ENCODE peak calls at places on chromosomes 7 and 10, in six cellular contexts. U is GM12878, H is HepG2, G is A549, S is endothelial cell of umbilical vein, D is K562. X is an unnamed sample.

GRCh38 chr10:59561397-59562121 is 148.1 kb downstream of the SLC16A9 start:
- DNase-seq in H (no peak), U (no peak), G (no peak), D (no peak), S (peak), X (no peak)

GRCh38 chr10:70672993-70673928 is 955 bp downstream of the ADAMTS14 start:
- DNase-seq in D (peak), H (no peak), U (no peak), G (peak), S (no peak), X (no peak)

GRCh38 chr7:3095046-3095445 is 51.4 kb upstream of the CARD11 start:
- DNase-seq in G (no peak), H (no peak), D (no peak), U (no peak), S (no peak), X (peak)

GRCh38 chr7:2508327-2509231 is 11.0 kb upstream of the LFNG start:
- DNase-seq in D (peak), G (no peak), H (no peak), S (no peak), U (no peak), X (peak)

GRCh38 chr10:108787932-108788331 is 1135.4 kb downstream of the XPNPEP1 start:
- DNase-seq in G (no peak), S (no peak), U (no peak), D (no peak), H (no peak), X (no peak)

GRCh38 chr10:61021926-61022325 is 77.9 kb upstream of the RHOBTB1 start:
- DNase-seq in U (no peak), G (no peak), S (no peak), D (no peak), H (no peak), X (no peak)

GRCh38 chr10:110208614-110209398 is 1.4 kb downstream of the MXI1 start:
- DNase-seq in G (peak), U (no peak), S (peak), H (no peak), D (peak), X (peak)

GRCh38 chr10:102066421-102067068 is 1.4 kb downstream of the HPS6 start:
- DNase-seq in S (no peak), D (no peak), H (no peak), G (no peak), U (no peak), X (no peak)

GRCh38 chr7:75642810-75643486 is 95.8 kb downstream of the HIP1 start:
- DNase-seq in S (peak), G (peak), H (peak), U (peak), D (peak), X (peak)

GRCh38 chr7:3670898-3671297 is 369.8 kb downstream of the SDK1 start:
- DNase-seq in G (no peak), H (no peak), D (no peak), U (no peak), S (no peak), X (peak)

GRCh38 chr7:42347616-42348015 is 110.6 kb upstream of the GLI3 start:
- DNase-seq in S (no peak), H (no peak), U (no peak), D (no peak), G (no peak), X (no peak)

GRCh38 chr10:16611037-16611436 is 89.4 kb upstream of the C1QL3 start:
- DNase-seq in H (no peak), U (no peak), S (no peak), D (no peak), G (no peak), X (no peak)

GRCh38 chr10:119162693-119163092 is 2.8 kb downstream of the SFXN4 start:
- DNase-seq in G (no peak), U (no peak), S (no peak), D (no peak), H (no peak), X (no peak)

GRCh38 chr7:66043681-66044497 is 31.7 kb upstream of the ASL start:
- DNase-seq in H (no peak), D (no peak), U (no peak), G (no peak), S (peak), X (peak)

GRCh38 chr10:85105614-85106013 is 777.2 kb downstream of the CCSER2 start:
- DNase-seq in G (no peak), U (no peak), H (no peak), S (no peak), D (no peak), X (peak)

GRCh38 chr7:67408109-67408508 is 411.5 kb downstream of the TYW1 start:
- DNase-seq in D (no peak), G (no peak), H (no peak), U (no peak), S (no peak), X (no peak)

GRCh38 chr7:137564677-137565076 is 221.1 kb upstream of the PTN start:
- DNase-seq in G (no peak), D (no peak), S (no peak), U (no peak), H (no peak), X (no peak)

GRCh38 chr7:16619979-16620408 is 25.6 kb downstream of the ANKMY2 start:
- DNase-seq in G (no peak), U (peak), S (no peak), H (no peak), D (no peak), X (no peak)

GRCh38 chr10:58723977-58724376 is 211.3 kb downstream of the BICC1 start:
- DNase-seq in U (no peak), H (no peak), D (no peak), G (no peak), S (no peak), X (no peak)

GRCh38 chr10:6729967-6730366 is 149.9 kb upstream of the PRKCQ start:
- DNase-seq in G (no peak), U (no peak), H (no peak), D (no peak), S (peak), X (no peak)

GRCh38 chr7:144960763-144961162 is 124.9 kb upstream of the TPK1 start:
- DNase-seq in D (no peak), H (no peak), U (no peak), S (no peak), G (no peak), X (no peak)

GRCh38 chr7:33261585-33261984 is 132.2 kb downstream of the BBS9 start:
- DNase-seq in D (no peak), G (no peak), S (no peak), U (peak), H (no peak), X (peak)
- TF ChIP-seq POLR2A in D (no peak), G (no peak), S (no peak), U (no peak), H (no peak), X (no peak)

DNA sequence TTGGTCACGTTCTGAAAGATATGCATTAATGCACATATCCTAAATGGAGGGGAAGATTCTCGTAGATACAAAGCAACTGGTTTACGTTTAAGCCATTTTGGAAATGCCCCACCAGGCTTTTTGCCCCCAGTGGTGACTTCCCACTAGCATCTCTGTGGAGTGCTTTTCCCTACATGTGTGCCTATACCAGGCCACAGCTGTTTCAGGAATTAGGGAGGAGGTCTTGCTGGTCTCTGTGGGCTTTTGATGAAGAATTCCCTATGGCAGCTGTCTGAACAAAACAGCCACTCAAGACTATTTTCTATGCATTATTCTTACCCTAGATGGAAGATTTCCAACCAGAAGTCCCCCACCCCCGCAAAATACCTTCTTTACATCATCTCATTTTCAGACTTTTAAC is 51.9 kb upstream of the NMT2 start:
- DNase-seq in U (no peak), G (no peak), D (peak), S (no peak), H (no peak), X (no peak)
- TF ChIP-seq CTCF in U (no peak), G (no peak), D (no peak), S (no peak), H (no peak), X (no peak)

GRCh38 chr7:135980665-135981180 is 3.6 kb upstream of the MTPN start:
- DNase-seq in G (no peak), H (no peak), U (peak), D (no peak), S (peak), X (peak)
- TF ChIP-seq MYC in G (no peak), H (no peak), U (no peak), D (no peak), S (no peak), X (no peak)

GRCh38 chr10:78972947-78973900 is 95.5 kb upstream of the ZMIZ1 start:
- DNase-seq in S (peak), U (peak), G (peak), D (peak), H (peak), X (peak)
- TF ChIP-seq POLR2A in S (peak), U (peak), G (no peak), D (peak), H (no peak), X (peak)

GRCh38 chr10:89644691-89644966 is 413 bp downstream of the PANK1 start:
- DNase-seq in H (no peak), S (peak), D (no peak), U (no peak), G (peak), X (no peak)

GRCh38 chr10:89645742-89646172 is 715 bp upstream of the PANK1 start:
- DNase-seq in G (no peak), H (peak), S (no peak), D (no peak), U (no peak), X (no peak)

GRCh38 chr10:89643431-89643811 is 1.6 kb downstream of the PANK1 start:
- DNase-seq in D (no peak), G (no peak), S (no peak), H (no peak), U (no peak), X (no peak)

GRCh38 chr10:89644967-89645741 is at the start of gene PANK1:
- DNase-seq in H (peak), D (peak), S (peak), G (peak), U (peak), X (peak)

GRCh38 chr10:89643812-89644690 is 991 bp downstream of the PANK1 start:
- DNase-seq in S (peak), G (peak), H (peak), U (peak), D (peak), X (peak)
- TF ChIP-seq CTCF in S (no peak), G (no peak), H (peak), U (no peak), D (no peak), X (no peak)

GRCh38 chr10:96233959-96234358 is 37.4 kb downstream of the BLNK start:
- DNase-seq in U (no peak), S (no peak), G (no peak), D (no peak), H (no peak), X (no peak)
- TF ChIP-seq MYC in U (no peak), S (no peak), G (no peak), D (no peak), H (no peak), X (no peak)

X was measured in NB4.